ENCODE peak calls at places on chromosomes 2 and 18, in four cellular contexts. W is HL-60, G is K562, C is GM12878. X is an unnamed sample.

GRCh38 chr2:20450201-20451108 is 3.6 kb downstream of the RHOB start:
- DNase-seq in W (no peak), G (no peak), C (no peak), X (no peak)

GRCh38 chr2:203949228-203949627 is 12.7 kb downstream of the ICOS start:
- DNase-seq in C (no peak), W (no peak), G (no peak), X (no peak)

GRCh38 chr18:73261923-73262322 is 394.1 kb upstream of the NETO1 start:
- DNase-seq in W (no peak), G (no peak), C (no peak), X (no peak)

GRCh38 chr2:242027676-242028450 is 158.3 kb downstream of the RTP5 start:
- DNase-seq in G (no peak), W (no peak), C (no peak), X (no peak)

GRCh38 chr2:36889782-36890181 is 76.6 kb downstream of the STRN start:
- DNase-seq in W (peak; percentile 63), G (no peak), C (no peak), X (no peak)

GRCh38 chr2:62844311-62845090 is 139.0 kb downstream of the EHBP1 start:
- DNase-seq in C (no peak), G (no peak), W (no peak), X (no peak)

GRCh38 chr2:145350011-145350410 is 830.1 kb upstream of the ZEB2 start:
- DNase-seq in W (no peak), C (no peak), G (no peak), X (no peak)

GRCh38 chr18:34550902-34551301 is 159.2 kb upstream of the DTNA start:
- DNase-seq in C (no peak), W (no peak), G (no peak), X (no peak)

GRCh38 chr2:104434363-104434792 is 419.5 kb upstream of the POU3F3 start:
- DNase-seq in G (no peak), W (no peak), C (peak; percentile 7), X (peak; percentile 12)

GRCh38 chr2:241636182-241636982 is 576 bp downstream of the THAP4 start:
- DNase-seq in W (no peak), C (no peak), G (peak; percentile 47), X (peak; percentile 59)

GRCh38 chr2:183232161-183232865 is 108.1 kb downstream of the NUP35 start:
- DNase-seq in G (no peak), W (no peak), C (no peak), X (no peak)

GRCh38 chr2:11875481-11875880 is 129.0 kb downstream of the LPIN1 start:
- DNase-seq in W (no peak), C (no peak), G (no peak), X (no peak)

GRCh38 chr2:217349251-217349650 is 489.4 kb upstream of the TNP1 start:
- DNase-seq in G (no peak), W (no peak), C (no peak), X (no peak)

GRCh38 chr2:195575879-195576391 is 81.1 kb upstream of the SLC39A10 start:
- DNase-seq in C (no peak), G (no peak), W (no peak), X (no peak)

GRCh38 chr18:70280007-70280925 is 8.6 kb upstream of the SOCS6 start:
- DNase-seq in C (no peak), G (no peak), W (no peak), X (no peak)

GRCh38 chr18:6368017-6368416 is 46.7 kb downstream of the L3MBTL4 start:
- DNase-seq in G (no peak), C (no peak), W (no peak), X (no peak)

GRCh38 chr2:218516614-218517013 is 51.5 kb downstream of the USP37 start:
- DNase-seq in G (peak; percentile 31), W (peak; percentile 28), C (no peak), X (no peak)

GRCh38 chr2:3628241-3628679 is 29.7 kb upstream of the ALLC start:
- DNase-seq in W (no peak), G (no peak), C (no peak), X (no peak)

DNA sequence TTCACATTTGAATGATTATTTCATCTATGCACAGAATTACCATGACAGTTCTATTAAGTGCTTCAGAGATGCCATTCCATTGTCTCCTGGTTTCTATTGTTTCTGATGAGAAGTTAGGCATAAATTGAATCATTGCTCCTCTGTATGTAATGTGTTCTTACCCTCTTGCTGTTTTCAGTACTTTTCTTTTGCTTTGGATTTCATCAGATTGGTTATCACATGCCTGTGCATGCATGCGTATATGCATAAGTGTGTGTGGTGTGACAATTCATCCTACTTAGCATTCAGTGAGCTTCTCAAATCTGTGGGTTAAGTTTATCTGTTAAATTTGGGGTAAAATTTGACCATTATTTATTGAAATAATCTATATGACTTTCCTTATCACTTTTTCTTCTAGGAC is 263.3 kb upstream of the RND3 start:
- DNase-seq in W (no peak), C (no peak), G (no peak), X (no peak)
- TF ChIP-seq SPI1 in W (no peak), C (no peak), G (no peak), X (no peak)

GRCh38 chr2:207688597-207688996 is 22.8 kb upstream of the CCNYL1 start:
- DNase-seq in W (no peak), C (no peak), G (no peak), X (no peak)
- TF ChIP-seq SPI1 in W (no peak), C (no peak), G (no peak), X (no peak)

GRCh38 chr2:232386740-232387450 is 8.3 kb downstream of the ALPP start:
- DNase-seq in C (no peak), G (no peak), W (no peak), X (no peak)
- TF ChIP-seq SPI1 in C (no peak), G (no peak), W (no peak), X (no peak)

DNA sequence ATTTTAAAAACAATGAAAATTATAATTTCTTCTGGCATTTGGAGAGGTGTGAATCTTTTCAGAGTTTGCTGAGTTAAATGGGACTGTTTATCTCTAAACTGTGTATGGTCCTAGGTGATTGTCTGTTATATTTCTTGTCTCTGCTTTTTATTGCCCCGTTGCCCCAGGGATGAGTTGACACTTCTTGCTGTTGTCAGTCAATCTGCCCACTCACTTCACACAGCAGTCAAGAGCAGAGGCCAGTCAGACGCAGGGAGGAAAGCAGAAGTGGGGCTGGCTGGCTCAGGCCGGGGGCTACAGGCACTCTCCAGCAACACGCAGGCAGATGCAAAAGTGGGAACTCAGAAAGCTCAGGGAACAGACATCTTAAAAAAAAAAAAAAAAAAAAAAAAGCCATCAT is 365.2 kb downstream of the CLIP4 start:
- DNase-seq in C (no peak), G (peak; percentile 42), W (no peak), X (no peak)
- TF ChIP-seq SPI1 in C (peak; percentile 74), G (peak; percentile 92), W (peak; percentile 86), X (peak; percentile 76)

GRCh38 chr18:10559566-10560456 is 34.0 kb downstream of the NAPG start:
- DNase-seq in G (peak; percentile 20), C (peak; percentile 25), W (no peak), X (peak; percentile 26)
- TF ChIP-seq SPI1 in G (no peak), C (peak; percentile 7), W (no peak), X (no peak)

GRCh38 chr2:9020267-9020666 is 16.8 kb upstream of the MBOAT2 start:
- DNase-seq in C (no peak), W (no peak), G (no peak), X (no peak)

GRCh38 chr2:9018109-9018508 is 14.6 kb upstream of the MBOAT2 start:
- DNase-seq in C (no peak), G (no peak), W (no peak), X (no peak)

GRCh38 chr2:9024575-9024974 is 21.1 kb upstream of the MBOAT2 start:
- DNase-seq in G (no peak), C (no peak), W (no peak), X (no peak)

GRCh38 chr2:9018534-9018933 is 15.1 kb upstream of the MBOAT2 start:
- DNase-seq in C (no peak), W (no peak), G (no peak), X (no peak)

GRCh38 chr2:9021563-9022211 is 18.2 kb upstream of the MBOAT2 start:
- DNase-seq in W (no peak), C (no peak), G (no peak), X (no peak)
- TF ChIP-seq SPI1 in W (no peak), C (no peak), G (no peak), X (no peak)

GRCh38 chr2:56334622-56335021 is 150.8 kb downstream of the CCDC85A start:
- DNase-seq in C (no peak), G (no peak), W (no peak), X (no peak)
- TF ChIP-seq SPI1 in C (no peak), G (no peak), W (no peak), X (no peak)